ENCODE peak calls at places on chromosomes 12 and 14, in nine cellular contexts. I is CD8-positive, alpha-beta T cell; P is skeletal muscle cell; K is neuronal stem cell; G is left ventricle myocardium inferior; Q is neural progenitor cell; H is GM23248; L is lung; R is SK-N-MC. M is an unnamed sample.

GRCh38 chr12:104930388-104931326 is 27.4 kb downstream of the SLC41A2 start:
- DNase-seq in K (no peak), P (peak; percentile 43), Q (no peak), L (no peak), G (no peak), H (peak; percentile 83), R (no peak), I (no peak), M (no peak)

GRCh38 chr12:117427176-117427575 is 65.8 kb upstream of the NOS1 start:
- DNase-seq in H (no peak), G (no peak), R (no peak), Q (no peak), I (no peak), L (no peak), P (no peak), K (no peak), M (no peak)

GRCh38 chr14:65496178-65496993 is 83.9 kb downstream of the FUT8 start:
- DNase-seq in I (no peak), H (peak; percentile 50), P (no peak), L (no peak), G (no peak), R (no peak), Q (no peak), K (no peak), M (no peak)

GRCh38 chr12:69688021-69688420 is 11.1 kb downstream of the BEST3 start:
- DNase-seq in P (no peak), G (no peak), H (peak; percentile 5), L (no peak), R (no peak), Q (peak; percentile 17), I (no peak), K (no peak), M (no peak)

GRCh38 chr12:90366286-90366685 is 588.7 kb downstream of the CCER1 start:
- DNase-seq in G (no peak), H (peak; percentile 65), P (peak; percentile 42), Q (no peak), I (no peak), R (no peak), L (no peak), K (no peak), M (no peak)

GRCh38 chr14:50045039-50045711 is 71.2 kb downstream of the VCPKMT start:
- DNase-seq in I (peak; percentile 67), Q (no peak), R (no peak), L (peak; percentile 75), G (peak; percentile 74), H (peak; percentile 90), P (no peak), K (no peak), M (no peak)

GRCh38 chr14:99427632-99428315 is 52.9 kb downstream of the SETD3 start:
- DNase-seq in Q (no peak), K (no peak), H (peak; percentile 84), P (no peak), L (no peak), G (no peak), I (no peak), R (no peak), M (no peak)

GRCh38 chr14:66140963-66141362 is 345.2 kb upstream of the CCDC196 start:
- DNase-seq in H (no peak), L (no peak), G (no peak), Q (no peak), I (no peak), P (no peak), R (no peak), K (no peak), M (no peak)

GRCh38 chr12:37666069-37666781 is 650.3 kb upstream of the ALG10B start:
- DNase-seq in P (no peak), H (no peak), I (no peak), R (no peak), L (no peak), Q (no peak), G (no peak), K (no peak), M (no peak)

GRCh38 chr14:104148433-104149277 is 10.3 kb downstream of the KIF26A start:
- DNase-seq in Q (no peak), R (no peak), L (no peak), P (no peak), K (no peak), G (peak; percentile 14), I (no peak), H (no peak), M (no peak)

GRCh38 chr12:66331814-66332213 is 29.5 kb downstream of the HELB start:
- DNase-seq in P (no peak), K (no peak), H (no peak), I (no peak), L (no peak), R (no peak), Q (no peak), G (no peak), M (no peak)

GRCh38 chr12:122293081-122293480 is 26.8 kb upstream of the VPS33A start:
- DNase-seq in G (no peak), P (no peak), R (no peak), H (no peak), L (no peak), K (no peak), Q (no peak), I (no peak), M (no peak)

GRCh38 chr14:103537175-103537990 is 8.4 kb downstream of the TRMT61A start:
- DNase-seq in Q (no peak), I (no peak), L (no peak), K (no peak), P (no peak), G (no peak), R (no peak), H (peak; percentile 74), M (no peak)

GRCh38 chr12:103128862-103129501 is 171.5 kb downstream of the ASCL1 start:
- DNase-seq in G (no peak), P (no peak), L (no peak), I (no peak), Q (no peak), R (no peak), K (no peak), H (no peak), M (no peak)

GRCh38 chr14:63203618-63204406 is 431 bp upstream of the RHOJ start:
- DNase-seq in H (peak; percentile 91), P (peak; percentile 91), K (peak; percentile 48), G (peak; percentile 79), I (no peak), R (peak; percentile 85), Q (peak; percentile 77), L (peak; percentile 71), M (peak; percentile 9)

GRCh38 chr12:14691560-14691959 is 4.8 kb downstream of the GUCY2C start:
- DNase-seq in R (no peak), Q (no peak), H (no peak), G (peak; percentile 42), L (peak; percentile 67), P (no peak), I (no peak), K (no peak), M (no peak)

GRCh38 chr12:124436366-124436765 is 131.0 kb downstream of the NCOR2 start:
- DNase-seq in H (peak; percentile 60), I (no peak), L (no peak), K (no peak), Q (no peak), R (no peak), P (no peak), G (no peak), M (no peak)

GRCh38 chr12:114933428-114934160 is 249.6 kb upstream of the TBX3 start:
- DNase-seq in K (no peak), P (peak; percentile 88), Q (no peak), L (no peak), I (no peak), R (no peak), H (peak; percentile 95), G (no peak), M (no peak)

GRCh38 chr12:42091769-42092168 is 52.9 kb downstream of the GXYLT1 start:
- DNase-seq in I (no peak), G (no peak), R (no peak), Q (peak; percentile 2), P (no peak), L (no peak), K (no peak), H (peak; percentile 16), M (no peak)

GRCh38 chr12:27083861-27084271 is 1.5 kb upstream of the C12orf71 start:
- DNase-seq in Q (peak; percentile 75), G (no peak), H (peak; percentile 63), I (no peak), P (peak; percentile 31), L (no peak), R (no peak), K (peak; percentile 48), M (peak; percentile 70)
- H3K4me3 ChIP-seq in Q (no peak overlapping the region), G (no peak overlapping the region), H (peak overlapping the region; percentile 41), I (no peak overlapping the region), P (peak overlapping the region; percentile 14), L (no peak overlapping the region), R (no peak overlapping the region), K (peak overlapping the region; percentile 15), M (no peak overlapping the region)

GRCh38 chr14:70188608-70189540 is at the start of gene SLC8A3:
- DNase-seq in H (peak; percentile 45), G (no peak), I (no peak), K (peak; percentile 53), Q (peak; percentile 77), R (no peak), L (no peak), P (no peak), M (no peak)
- H3K4me3 ChIP-seq in H (peak within 1 kb of the TSS; percentile 69), G (peak within 1 kb of the TSS; percentile 64), I (peak within 1 kb of the TSS; percentile 60), K (peak within 1 kb of the TSS; percentile 62), Q (peak within 1 kb of the TSS; percentile 76), R (peak within 1 kb of the TSS; percentile 80), L (peak within 1 kb of the TSS; percentile 46), P (peak within 1 kb of the TSS; percentile 66), M (peak within 1 kb of the TSS; percentile 58)

DNA sequence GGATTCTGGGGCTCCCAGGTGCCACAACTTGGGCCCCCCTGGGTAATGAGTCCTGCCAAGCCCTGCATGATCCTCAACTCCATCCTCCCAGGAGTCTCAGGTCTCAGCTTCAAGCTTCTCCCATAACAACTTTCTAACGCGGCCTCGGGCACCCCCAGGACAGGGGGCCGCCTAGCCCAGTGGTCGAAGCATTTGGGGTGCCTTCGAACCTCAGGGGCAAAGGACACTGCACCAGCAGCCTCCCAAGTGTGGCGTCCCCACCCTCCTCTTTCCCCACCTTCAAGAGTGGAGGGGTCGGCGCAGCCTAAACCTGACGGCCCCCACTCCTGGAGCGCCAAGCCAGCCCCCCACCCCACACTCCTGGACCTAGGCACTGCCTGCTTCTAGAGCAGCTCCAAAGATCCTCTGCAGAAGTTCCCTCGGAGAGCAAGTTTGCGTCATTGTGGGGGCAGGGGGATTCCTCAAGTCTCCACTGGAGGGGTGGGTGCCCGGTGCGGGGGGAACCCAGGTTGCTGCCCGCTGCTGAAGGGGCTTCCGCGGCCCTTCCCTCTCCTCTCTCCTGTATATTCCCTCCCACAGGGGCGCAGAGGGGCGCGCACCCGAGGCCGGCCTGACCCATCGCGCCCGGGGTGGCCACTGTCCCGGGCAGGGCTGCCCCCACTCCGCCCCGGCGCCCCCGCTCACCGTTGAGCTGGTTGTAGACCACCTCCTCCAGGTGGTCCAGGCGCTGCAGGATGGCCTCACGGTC is 933 bp downstream of the GALNT9 start:
- DNase-seq in Q (no peak), K (no peak), P (no peak), I (no peak), R (no peak), H (no peak), G (no peak), L (no peak), M (no peak)
- H3K4me3 ChIP-seq in Q (no peak overlapping the region), K (peak overlapping the region; percentile 12), P (no peak overlapping the region), I (no peak overlapping the region), R (no peak overlapping the region), H (peak overlapping the region; percentile 60), G (no peak overlapping the region), L (no peak overlapping the region), M (no peak overlapping the region)

DNA sequence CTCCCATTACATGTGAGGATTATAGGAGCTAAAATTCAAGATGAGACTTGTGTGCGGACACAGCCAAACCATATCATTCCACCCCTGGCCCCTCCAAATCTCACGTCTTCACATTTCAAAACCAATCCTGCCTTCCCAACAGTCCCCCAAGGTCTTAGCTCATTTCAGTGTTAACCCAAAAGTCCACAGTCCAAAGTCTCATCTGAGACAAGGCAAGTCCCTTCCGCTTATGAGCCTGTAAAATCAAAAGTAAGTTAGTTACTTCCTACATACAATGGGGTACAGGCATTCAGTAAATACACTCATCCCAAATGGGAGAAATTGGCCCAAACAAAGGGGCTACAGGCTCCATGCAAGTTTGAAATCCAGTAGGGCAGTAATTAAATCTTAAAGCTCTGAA is 76.1 kb downstream of the CRADD start:
- DNase-seq in Q (no peak), G (no peak), I (no peak), R (no peak), P (no peak), L (no peak), H (no peak), K (no peak), M (no peak)
- H3K4me3 ChIP-seq in Q (no peak overlapping the region), G (no peak overlapping the region), I (no peak overlapping the region), R (no peak overlapping the region), P (no peak overlapping the region), L (no peak overlapping the region), H (no peak overlapping the region), K (no peak overlapping the region), M (no peak overlapping the region)

M was measured in NT2/D1.